ENCODE peak calls at places on chromosomes 7 and 10, in six cellular contexts. H is vagina, F is choroid plexus epithelial cell, M is neural progenitor cell, N is pancreas, W is left ventricle myocardium inferior. T is an unnamed sample.

GRCh38 chr10:115624448-115624847 is 531.3 kb downstream of the ATRNL1 start:
- DNase-seq in H (no peak), F (peak), M (no peak), N (no peak), W (no peak), T (no peak)

GRCh38 chr10:49602380-49603023 is 7.6 kb upstream of the SLC18A3 start:
- DNase-seq in H (no peak), F (no peak), M (no peak), N (no peak), W (no peak), T (no peak)

GRCh38 chr10:17836917-17837316 is 27.8 kb downstream of the MRC1 start:
- DNase-seq in H (no peak), F (peak), M (peak), N (peak), W (peak), T (peak)

GRCh38 chr10:77638766-77639101 is 1.1 kb upstream of the KCNMA1 start:
- DNase-seq in H (no peak), F (no peak), M (no peak), N (no peak), W (no peak), T (no peak)

GRCh38 chr10:109968954-109969644 is 38.7 kb upstream of the ADD3 start:
- DNase-seq in H (no peak), F (no peak), M (no peak), N (no peak), W (no peak), T (no peak)

GRCh38 chr7:99563650-99564049 is 5.2 kb downstream of the ZNF655 start:
- DNase-seq in H (no peak), F (peak), M (no peak), N (no peak), W (no peak), T (peak)

GRCh38 chr7:42449431-42449830 is 212.4 kb upstream of the GLI3 start:
- DNase-seq in H (no peak), F (no peak), M (no peak), N (no peak), W (no peak), T (no peak)

GRCh38 chr10:88131561-88132139 is 268.2 kb downstream of the PTEN start:
- DNase-seq in H (peak), F (no peak), M (no peak), N (peak), W (peak), T (peak)

GRCh38 chr7:1666251-1666778 is 3.8 kb upstream of the ELFN1 start:
- DNase-seq in H (no peak), F (no peak), M (peak), N (no peak), W (no peak), T (no peak)

GRCh38 chr10:86355571-86356038 is 11.0 kb downstream of the GRID1 start:
- DNase-seq in H (no peak), F (no peak), M (no peak), N (no peak), W (peak), T (no peak)

GRCh38 chr10:104193787-104194186 is 38.4 kb downstream of the CFAP43 start:
- DNase-seq in H (no peak), F (no peak), M (no peak), N (no peak), W (no peak), T (no peak)

GRCh38 chr7:5997210-5997808 is 11.5 kb downstream of the PMS2 start:
- DNase-seq in H (no peak), F (peak), M (peak), N (peak), W (peak), T (peak)

GRCh38 chr10:60957667-60958221 is 13.8 kb upstream of the RHOBTB1 start:
- DNase-seq in H (no peak), F (no peak), M (no peak), N (no peak), W (no peak), T (no peak)

GRCh38 chr7:151867912-151868804 is 8.8 kb downstream of the PRKAG2 start:
- DNase-seq in H (no peak), F (no peak), M (no peak), N (peak), W (peak), T (no peak)

GRCh38 chr10:120511165-120511564 is 54.1 kb downstream of the PLPP4 start:
- DNase-seq in H (no peak), F (peak), M (no peak), N (no peak), W (no peak), T (peak)

GRCh38 chr10:28320799-28321198 is 17.9 kb upstream of the MPP7 start:
- DNase-seq in H (no peak), F (no peak), M (no peak), N (no peak), W (no peak), T (no peak)

GRCh38 chr10:47266602-47267001 is 33.4 kb upstream of the GDF10 start:
- DNase-seq in H (peak), F (no peak), M (no peak), N (no peak), W (no peak), T (no peak)

GRCh38 chr7:86911703-86912102 is 147.8 kb downstream of the ELAPOR2 start:
- DNase-seq in H (no peak), F (no peak), M (peak), N (no peak), W (no peak), T (no peak)

GRCh38 chr7:142788303-142789286 is 17.8 kb downstream of the PRSS2 start:
- DNase-seq in H (no peak), F (no peak), M (no peak), N (no peak), W (no peak), T (no peak)

GRCh38 chr10:27256790-27257189 is 16.2 kb upstream of the ACBD5 start:
- DNase-seq in H (no peak), F (no peak), M (no peak), N (no peak), W (no peak), T (no peak)

GRCh38 chr7:25028370-25028971 is 48.5 kb upstream of the OSBPL3 start:
- DNase-seq in H (no peak), F (peak), M (no peak), N (no peak), W (no peak), T (peak)

GRCh38 chr10:109866168-109866994 is 56.9 kb downstream of the XPNPEP1 start:
- DNase-seq in H (peak), F (peak), M (peak), N (no peak), W (peak), T (no peak)

GRCh38 chr7:3598855-3599254 is 297.8 kb downstream of the SDK1 start:
- DNase-seq in H (no peak), F (no peak), M (no peak), N (no peak), W (no peak), T (no peak)

GRCh38 chr7:49855281-49855980 is 82.0 kb downstream of the VWC2 start:
- DNase-seq in H (no peak), F (no peak), M (no peak), N (no peak), W (no peak), T (no peak)

GRCh38 chr7:120337308-120337907 is 64.4 kb downstream of the KCND2 start:
- DNase-seq in H (no peak), F (peak), M (peak), N (no peak), W (no peak), T (no peak)

GRCh38 chr7:28685291-28685659 is 272.9 kb downstream of the TRIL start:
- DNase-seq in H (peak), F (no peak), M (no peak), N (peak), W (peak), T (no peak)

GRCh38 chr10:29535012-29535777 is 99.6 kb downstream of the SVIL start:
- DNase-seq in H (no peak), F (peak), M (peak), N (peak), W (peak), T (peak)

GRCh38 chr7:129238546-129238945 is 13.7 kb downstream of the AHCYL2 start:
- DNase-seq in H (no peak), F (no peak), M (no peak), N (no peak), W (no peak), T (no peak)

GRCh38 chr10:77105756-77106155 is 531.9 kb downstream of the KCNMA1 start:
- DNase-seq in H (no peak), F (no peak), M (no peak), N (no peak), W (no peak), T (peak)

GRCh38 chr10:21327239-21327993 is 198.1 kb downstream of the SKIDA1 start:
- DNase-seq in H (no peak), F (no peak), M (no peak), N (no peak), W (no peak), T (no peak)

GRCh38 chr10:31138026-31138553 is 106.4 kb upstream of the ZNF438 start:
- DNase-seq in H (peak), F (peak), M (no peak), N (no peak), W (no peak), T (no peak)
- H3K4me3 ChIP-seq in H (no peak), F (no peak), M (no peak), N (no peak), W (no peak), T (no peak)

DNA sequence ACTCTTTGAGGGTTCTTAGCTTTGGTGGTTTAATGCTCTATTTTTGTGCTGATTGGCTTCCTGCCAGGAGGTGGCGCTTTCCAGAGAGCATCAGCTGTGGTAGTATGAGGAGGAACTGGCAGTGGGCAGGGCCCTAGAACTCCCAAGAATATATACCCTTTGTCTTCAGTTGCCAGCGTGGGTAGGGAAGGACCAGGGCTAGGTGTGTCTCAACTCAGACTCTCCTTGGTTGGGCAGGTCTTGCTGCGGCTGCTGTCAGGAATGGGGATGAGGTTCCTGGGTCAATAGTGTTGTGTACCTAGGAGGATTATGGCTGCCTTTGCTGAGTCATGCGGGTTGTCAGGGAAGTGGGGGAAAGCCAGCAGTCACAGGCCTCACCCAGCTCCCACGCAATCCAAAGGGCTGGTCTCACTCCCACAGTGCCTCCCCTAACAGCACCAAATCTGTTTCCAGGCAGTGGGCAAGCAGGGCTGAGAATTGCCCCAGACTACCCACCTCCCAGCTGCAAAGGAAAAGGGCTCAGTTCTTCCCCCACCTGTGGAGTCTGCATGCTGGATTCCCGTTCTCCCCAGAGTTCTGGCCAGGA is 191.5 kb downstream of the PHTF2 start:
- DNase-seq in H (no peak), F (no peak), M (no peak), N (no peak), W (no peak), T (no peak)
- TF ChIP-seq CTCF in H (no peak), F (no peak), M (peak), N (no peak), W (no peak), T (no peak)

GRCh38 chr10:90064295-90064694 is 362.9 kb downstream of the KIF20B start:
- DNase-seq in H (no peak), F (no peak), M (no peak), N (no peak), W (no peak), T (no peak)

GRCh38 chr10:90066435-90066834 is 365.0 kb downstream of the KIF20B start:
- DNase-seq in H (no peak), F (no peak), M (no peak), N (no peak), W (no peak), T (no peak)

GRCh38 chr10:90062786-90063185 is 361.4 kb downstream of the KIF20B start:
- DNase-seq in H (no peak), F (peak), M (no peak), N (no peak), W (no peak), T (no peak)
- H3K4me3 ChIP-seq in H (no peak), F (no peak), M (no peak), N (no peak), W (no peak), T (no peak)

GRCh38 chr7:123367508-123368122 is 166.8 kb downstream of the IQUB start:
- DNase-seq in H (no peak), F (peak), M (peak), N (peak), W (no peak), T (peak)
- TF ChIP-seq CTCF in H (no peak), F (peak), M (peak), N (peak), W (peak), T (peak)

GRCh38 chr10:31030216-31030615 is 1.4 kb downstream of the ZNF438 start:
- DNase-seq in H (no peak), F (peak), M (no peak), N (no peak), W (no peak), T (no peak)
- H3K4me3 ChIP-seq in H (no peak), F (no peak), M (no peak), N (no peak), W (peak), T (no peak)

GRCh38 chr7:134553976-134554375 is 5.1 kb downstream of the AKR1B15 start:
- DNase-seq in H (no peak), F (peak), M (peak), N (no peak), W (no peak), T (no peak)
- TF ChIP-seq CTCF in H (no peak), F (peak), M (peak), N (no peak), W (no peak), T (peak)

GRCh38 chr10:96271017-96271815 is at the start of gene BLNK:
- DNase-seq in H (peak), F (peak), M (no peak), N (peak), W (peak), T (peak)

GRCh38 chr10:96270564-96270963 is 805 bp downstream of the BLNK start:
- DNase-seq in H (no peak), F (no peak), M (no peak), N (no peak), W (no peak), T (no peak)

GRCh38 chr10:96268341-96268909 is 2.9 kb downstream of the BLNK start:
- DNase-seq in H (peak), F (no peak), M (no peak), N (no peak), W (no peak), T (no peak)

GRCh38 chr10:96267234-96267705 is 4.1 kb downstream of the BLNK start:
- DNase-seq in H (peak), F (no peak), M (no peak), N (no peak), W (no peak), T (no peak)

GRCh38 chr10:96269438-96270300 is 1.7 kb downstream of the BLNK start:
- DNase-seq in H (peak), F (no peak), M (no peak), N (no peak), W (no peak), T (no peak)
- H3K4me3 ChIP-seq in H (peak), F (no peak), M (no peak), N (no peak), W (no peak), T (no peak)

GRCh38 chr10:131630772-131631258 is 270.0 kb upstream of the PPP2R2D start:
- DNase-seq in H (peak), F (no peak), M (no peak), N (no peak), W (no peak), T (no peak)

GRCh38 chr10:131625041-131625440 is 275.8 kb upstream of the PPP2R2D start:
- DNase-seq in H (no peak), F (no peak), M (no peak), N (no peak), W (no peak), T (no peak)

GRCh38 chr10:131621784-131622624 is 278.8 kb upstream of the PPP2R2D start:
- DNase-seq in H (no peak), F (no peak), M (no peak), N (no peak), W (no peak), T (no peak)

GRCh38 chr10:131629026-131629425 is 271.8 kb upstream of the PPP2R2D start:
- DNase-seq in H (no peak), F (no peak), M (no peak), N (no peak), W (no peak), T (no peak)

GRCh38 chr10:131626274-131626673 is 274.5 kb upstream of the PPP2R2D start:
- DNase-seq in H (no peak), F (no peak), M (no peak), N (no peak), W (no peak), T (no peak)
- TF ChIP-seq CTCF in H (no peak), F (no peak), M (no peak), N (no peak), W (no peak), T (no peak)

GRCh38 chr7:75878312-75878768 is 494 bp upstream of the RHBDD2 start:
- DNase-seq in H (no peak), F (no peak), M (no peak), N (no peak), W (no peak), T (no peak)
- H3K4me3 ChIP-seq in H (peak), F (peak), M (peak), N (peak), W (peak), T (peak)